ENCODE peak calls at places on chromosomes 2 and 18, in seven cellular contexts. One of them, this sample, is unnamed.

GRCh38 chr2:105361132-105361889 is 24.0 kb downstream of the C2orf49 start:
- DNase-seq in HFF-Myc: no peak
- DNase-seq in non-pigmented ciliary epithelial cell: no peak
- DNase-seq in AG04450: no peak
- DNase-seq in mucosa of gallbladder: no peak
- DNase-seq in stimulated activated CD8-positive, alpha-beta memory T cell treated with anti-CD3 and anti-CD28 coated beads, Interleukin-4, amount 100 ng/mL, for 48 hours: no peak
- DNase-seq in NCI-H1105: no peak
- DNase-seq in this sample: no peak

GRCh38 chr2:179336782-179337534 is 72.3 kb upstream of the SESTD1 start:
- DNase-seq in stimulated activated CD8-positive, alpha-beta memory T cell treated with anti-CD3 and anti-CD28 coated beads, Interleukin-4, amount 100 ng/mL, for 48 hours: no peak
- DNase-seq in AG04450: no peak
- DNase-seq in HFF-Myc: peak
- DNase-seq in non-pigmented ciliary epithelial cell: no peak
- DNase-seq in mucosa of gallbladder: no peak
- DNase-seq in NCI-H1105: no peak
- DNase-seq in this sample: no peak

GRCh38 chr18:69838620-69839411 is 108.9 kb downstream of the CD226 start:
- DNase-seq in non-pigmented ciliary epithelial cell: no peak
- DNase-seq in AG04450: no peak
- DNase-seq in HFF-Myc: peak
- DNase-seq in NCI-H1105: no peak
- DNase-seq in stimulated activated CD8-positive, alpha-beta memory T cell treated with anti-CD3 and anti-CD28 coated beads, Interleukin-4, amount 100 ng/mL, for 48 hours: peak
- DNase-seq in mucosa of gallbladder: no peak
- DNase-seq in this sample: no peak

GRCh38 chr2:213991454-213992108 is 419.3 kb upstream of the VWC2L start:
- DNase-seq in AG04450: no peak
- DNase-seq in mucosa of gallbladder: no peak
- DNase-seq in HFF-Myc: no peak
- DNase-seq in non-pigmented ciliary epithelial cell: no peak
- DNase-seq in stimulated activated CD8-positive, alpha-beta memory T cell treated with anti-CD3 and anti-CD28 coated beads, Interleukin-4, amount 100 ng/mL, for 48 hours: no peak
- DNase-seq in NCI-H1105: no peak
- DNase-seq in this sample: no peak

GRCh38 chr2:10931710-10932255 is 20.0 kb downstream of the KCNF1 start:
- DNase-seq in non-pigmented ciliary epithelial cell: no peak
- DNase-seq in stimulated activated CD8-positive, alpha-beta memory T cell treated with anti-CD3 and anti-CD28 coated beads, Interleukin-4, amount 100 ng/mL, for 48 hours: no peak
- DNase-seq in AG04450: peak
- DNase-seq in mucosa of gallbladder: no peak
- DNase-seq in NCI-H1105: no peak
- DNase-seq in HFF-Myc: no peak
- DNase-seq in this sample: peak

GRCh38 chr2:233213975-233214374 is 37.5 kb upstream of the ATG16L1 start:
- DNase-seq in stimulated activated CD8-positive, alpha-beta memory T cell treated with anti-CD3 and anti-CD28 coated beads, Interleukin-4, amount 100 ng/mL, for 48 hours: no peak
- DNase-seq in AG04450: no peak
- DNase-seq in mucosa of gallbladder: no peak
- DNase-seq in non-pigmented ciliary epithelial cell: no peak
- DNase-seq in HFF-Myc: no peak
- DNase-seq in NCI-H1105: no peak
- DNase-seq in this sample: no peak

GRCh38 chr2:119521437-119521825 is 2.9 kb downstream of the SCTR start:
- DNase-seq in AG04450: no peak
- DNase-seq in NCI-H1105: no peak
- DNase-seq in mucosa of gallbladder: no peak
- DNase-seq in non-pigmented ciliary epithelial cell: no peak
- DNase-seq in stimulated activated CD8-positive, alpha-beta memory T cell treated with anti-CD3 and anti-CD28 coated beads, Interleukin-4, amount 100 ng/mL, for 48 hours: no peak
- DNase-seq in HFF-Myc: no peak
- DNase-seq in this sample: no peak

GRCh38 chr2:8149985-8150547 is 531.8 kb upstream of the ID2 start:
- DNase-seq in AG04450: no peak
- DNase-seq in stimulated activated CD8-positive, alpha-beta memory T cell treated with anti-CD3 and anti-CD28 coated beads, Interleukin-4, amount 100 ng/mL, for 48 hours: no peak
- DNase-seq in NCI-H1105: no peak
- DNase-seq in mucosa of gallbladder: no peak
- DNase-seq in non-pigmented ciliary epithelial cell: peak
- DNase-seq in HFF-Myc: no peak
- DNase-seq in this sample: no peak

GRCh38 chr18:34431012-34431411 is 206.3 kb upstream of the NOL4 start:
- DNase-seq in stimulated activated CD8-positive, alpha-beta memory T cell treated with anti-CD3 and anti-CD28 coated beads, Interleukin-4, amount 100 ng/mL, for 48 hours: no peak
- DNase-seq in NCI-H1105: no peak
- DNase-seq in non-pigmented ciliary epithelial cell: no peak
- DNase-seq in HFF-Myc: no peak
- DNase-seq in mucosa of gallbladder: no peak
- DNase-seq in AG04450: no peak
- DNase-seq in this sample: no peak

GRCh38 chr2:224655006-224655537 is 61.1 kb downstream of the CCDC195 start:
- DNase-seq in stimulated activated CD8-positive, alpha-beta memory T cell treated with anti-CD3 and anti-CD28 coated beads, Interleukin-4, amount 100 ng/mL, for 48 hours: no peak
- DNase-seq in NCI-H1105: no peak
- DNase-seq in HFF-Myc: no peak
- DNase-seq in non-pigmented ciliary epithelial cell: no peak
- DNase-seq in mucosa of gallbladder: no peak
- DNase-seq in AG04450: no peak
- DNase-seq in this sample: no peak

GRCh38 chr2:30436859-30437435 is 10.1 kb upstream of the LCLAT1 start:
- DNase-seq in non-pigmented ciliary epithelial cell: no peak
- DNase-seq in NCI-H1105: no peak
- DNase-seq in AG04450: no peak
- DNase-seq in mucosa of gallbladder: no peak
- DNase-seq in HFF-Myc: no peak
- DNase-seq in stimulated activated CD8-positive, alpha-beta memory T cell treated with anti-CD3 and anti-CD28 coated beads, Interleukin-4, amount 100 ng/mL, for 48 hours: no peak
- DNase-seq in this sample: no peak

GRCh38 chr18:596288-596881 is 403 bp upstream of the CLUL1 start:
- DNase-seq in stimulated activated CD8-positive, alpha-beta memory T cell treated with anti-CD3 and anti-CD28 coated beads, Interleukin-4, amount 100 ng/mL, for 48 hours: no peak
- DNase-seq in mucosa of gallbladder: peak
- DNase-seq in AG04450: no peak
- DNase-seq in NCI-H1105: peak
- DNase-seq in non-pigmented ciliary epithelial cell: no peak
- DNase-seq in HFF-Myc: no peak
- DNase-seq in this sample: no peak

GRCh38 chr18:9048808-9049494 is 53.5 kb upstream of the NDUFV2 start:
- DNase-seq in non-pigmented ciliary epithelial cell: no peak
- DNase-seq in HFF-Myc: no peak
- DNase-seq in AG04450: no peak
- DNase-seq in stimulated activated CD8-positive, alpha-beta memory T cell treated with anti-CD3 and anti-CD28 coated beads, Interleukin-4, amount 100 ng/mL, for 48 hours: no peak
- DNase-seq in NCI-H1105: no peak
- DNase-seq in mucosa of gallbladder: no peak
- DNase-seq in this sample: no peak

GRCh38 chr2:9800975-9801723 is 42.1 kb upstream of the TAF1B start:
- DNase-seq in non-pigmented ciliary epithelial cell: no peak
- DNase-seq in stimulated activated CD8-positive, alpha-beta memory T cell treated with anti-CD3 and anti-CD28 coated beads, Interleukin-4, amount 100 ng/mL, for 48 hours: peak
- DNase-seq in mucosa of gallbladder: no peak
- DNase-seq in AG04450: no peak
- DNase-seq in HFF-Myc: peak
- DNase-seq in NCI-H1105: no peak
- DNase-seq in this sample: no peak

GRCh38 chr2:98870516-98871158 is 65.4 kb downstream of the CRACDL start:
- DNase-seq in non-pigmented ciliary epithelial cell: no peak
- DNase-seq in NCI-H1105: peak
- DNase-seq in mucosa of gallbladder: no peak
- DNase-seq in stimulated activated CD8-positive, alpha-beta memory T cell treated with anti-CD3 and anti-CD28 coated beads, Interleukin-4, amount 100 ng/mL, for 48 hours: no peak
- DNase-seq in HFF-Myc: no peak
- DNase-seq in AG04450: no peak
- DNase-seq in this sample: no peak